ENCODE peak calls at places on chromosomes 2 and 18, in ten cellular contexts. W is HCT116, H is SK-N-SH, N is K562, P is spleen, G is transverse colon, R is breast epithelium, T is sigmoid colon, F is prostate gland, K is HepG2. X is an unnamed sample. For H3K9me3, the result is how much of the 10 kb centered on the place peaks cover.

GRCh38 chr18:22283397-22283796 is 114.0 kb downstream of the GATA6 start:
- DNase-seq in W (no peak), H (no peak), N (no peak), P (no peak), G (no peak), R (no peak), T (no peak), F (no peak), K (no peak), X (no peak)

GRCh38 chr2:37585982-37586621 is 85.3 kb downstream of the CDC42EP3 start:
- DNase-seq in W (peak), H (no peak), N (no peak), P (no peak), G (peak), R (peak), T (peak), F (peak), K (no peak), X (peak)

GRCh38 chr2:240418311-240418710 is 17.2 kb upstream of the GPC1 start:
- DNase-seq in W (no peak), H (no peak), N (no peak), P (no peak), G (no peak), R (no peak), T (peak), F (no peak), K (no peak), X (no peak)

GRCh38 chr2:219947575-219947974 is 320.1 kb downstream of the SLC4A3 start:
- DNase-seq in W (no peak), H (no peak), N (no peak), P (no peak), G (no peak), R (no peak), T (no peak), F (no peak), K (no peak), X (no peak)

GRCh38 chr2:40721595-40721994 is 269.7 kb upstream of the SLC8A1 start:
- DNase-seq in W (no peak), H (no peak), N (no peak), P (no peak), G (no peak), R (no peak), T (no peak), F (no peak), K (no peak), X (no peak)

GRCh38 chr2:64105676-64106461 is 38.4 kb downstream of the PELI1 start:
- DNase-seq in W (no peak), H (no peak), N (no peak), P (no peak), G (peak), R (no peak), T (no peak), F (no peak), K (peak), X (no peak)

GRCh38 chr2:240589850-240590525 is 3.5 kb downstream of the CAPN10 start:
- DNase-seq in W (no peak), H (no peak), N (no peak), P (peak), G (no peak), R (no peak), T (peak), F (no peak), K (no peak), X (no peak)

GRCh38 chr2:190791983-190792575 is 88.5 kb upstream of the GLS start:
- DNase-seq in W (no peak), H (no peak), N (no peak), P (no peak), G (no peak), R (no peak), T (no peak), F (no peak), K (no peak), X (no peak)

GRCh38 chr2:48043301-48043700 is 137.0 kb upstream of the FBXO11 start:
- DNase-seq in W (no peak), H (no peak), N (no peak), P (no peak), G (no peak), R (no peak), T (no peak), F (no peak), K (no peak), X (no peak)

GRCh38 chr2:107809835-107810234 is 16.9 kb upstream of the RGPD4 start:
- DNase-seq in W (no peak), H (no peak), N (no peak), P (no peak), G (no peak), R (no peak), T (no peak), F (no peak), K (no peak), X (no peak)

GRCh38 chr18:78789850-78790249 is 189.8 kb upstream of the SALL3 start:
- DNase-seq in W (no peak), H (no peak), N (no peak), P (peak), G (no peak), R (no peak), T (peak), F (no peak), K (no peak), X (no peak)
- H3K9me3 ChIP-seq in W (under half), H (under half), N (under half), P (under half), G (under half), R (under half), T (under half), F (under half), K (under half), X (under half)

GRCh38 chr2:17056236-17056635 is 390.6 kb upstream of the CYRIA start:
- DNase-seq in W (no peak), H (no peak), N (no peak), P (no peak), G (no peak), R (no peak), T (no peak), F (no peak), K (no peak), X (no peak)

GRCh38 chr2:17059452-17059851 is 393.8 kb upstream of the CYRIA start:
- DNase-seq in W (no peak), H (no peak), N (no peak), P (no peak), G (no peak), R (no peak), T (no peak), F (no peak), K (no peak), X (no peak)

GRCh38 chr2:17057109-17058017 is 391.7 kb upstream of the CYRIA start:
- DNase-seq in W (no peak), H (no peak), N (no peak), P (no peak), G (no peak), R (no peak), T (no peak), F (no peak), K (no peak), X (no peak)

DNA sequence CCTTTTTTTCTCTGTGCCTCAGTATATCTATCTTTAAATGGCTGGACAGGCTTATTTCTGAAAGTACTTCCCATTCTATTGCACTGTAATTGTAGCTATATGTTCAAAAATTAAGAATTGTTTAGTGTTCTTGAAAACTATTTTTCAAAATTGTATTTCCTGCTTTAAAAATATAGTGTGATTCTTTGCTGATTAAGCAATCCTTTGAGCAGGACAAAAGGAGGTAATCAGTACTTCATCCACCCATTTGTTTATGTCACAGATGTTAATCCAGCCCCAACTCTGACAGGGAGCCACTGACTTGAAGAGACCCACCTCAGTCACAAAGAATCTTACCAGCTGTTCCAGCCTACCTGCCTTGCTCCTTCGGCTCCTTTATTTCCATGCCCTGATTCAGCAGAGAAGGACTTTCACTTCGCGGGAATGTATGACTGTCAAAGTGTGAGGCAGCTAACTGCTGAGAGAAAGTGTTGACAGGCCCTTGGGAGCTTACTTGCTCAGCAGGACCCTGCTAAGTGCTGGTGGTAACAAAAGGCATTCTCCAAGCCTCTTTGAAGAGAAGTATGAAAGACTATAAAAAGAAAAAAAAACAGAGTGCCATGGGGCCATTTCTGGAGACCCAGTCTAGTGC is 393.3 kb upstream of the CYRIA start:
- DNase-seq in W (no peak), H (no peak), N (no peak), P (no peak), G (no peak), R (no peak), T (no peak), F (no peak), K (no peak), X (no peak)
- TF ChIP-seq POLR2AphosphoS5 in W (no peak), H (no peak), N (no peak), P (no peak), G (no peak), R (no peak), T (no peak), F (no peak), K (no peak), X (no peak)

DNA sequence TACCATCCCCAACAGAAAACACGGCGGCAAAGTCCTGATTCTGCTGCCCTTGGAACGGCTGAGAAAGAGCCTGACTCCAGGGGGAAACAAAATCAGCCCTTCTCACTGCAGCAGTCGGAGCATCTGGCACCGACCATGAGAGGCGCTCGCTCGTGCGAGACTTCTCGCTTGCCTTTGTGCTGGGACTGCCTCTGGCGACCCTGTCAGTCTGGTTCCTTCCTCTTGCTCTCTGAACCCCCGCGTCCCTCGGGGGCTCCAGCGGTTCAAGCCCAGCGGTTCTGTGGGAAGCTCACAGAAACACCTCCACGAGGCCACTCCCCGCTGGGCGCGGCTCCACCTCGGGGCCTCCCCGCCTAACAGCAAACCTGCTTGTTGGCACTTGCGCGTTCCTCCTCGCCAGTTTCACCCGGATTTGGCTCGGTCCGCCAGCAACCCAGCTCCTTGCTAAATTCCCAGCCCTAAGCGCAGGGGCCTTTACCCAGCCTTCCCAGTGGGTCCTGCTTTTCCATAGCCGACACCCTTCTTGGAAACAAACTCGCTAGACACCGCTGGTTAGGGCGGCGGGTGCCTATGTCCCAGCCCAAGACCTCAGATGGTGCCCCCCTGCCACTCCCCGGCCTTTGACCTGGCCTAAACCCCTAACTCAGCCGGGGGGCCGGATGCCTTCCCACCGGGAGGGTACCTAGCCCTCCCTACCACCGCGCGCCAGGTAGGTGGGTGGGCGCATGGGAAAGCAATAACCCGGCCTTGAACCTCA is 2.2 kb downstream of the RND3 start:
- DNase-seq in W (no peak), H (peak), N (no peak), P (peak), G (peak), R (peak), T (peak), F (peak), K (peak), X (peak)
- TF ChIP-seq CTCF in W (no peak), H (peak), N (no peak), P (no peak), G (peak), R (no peak), T (no peak), F (no peak), K (peak), X (peak)

DNA sequence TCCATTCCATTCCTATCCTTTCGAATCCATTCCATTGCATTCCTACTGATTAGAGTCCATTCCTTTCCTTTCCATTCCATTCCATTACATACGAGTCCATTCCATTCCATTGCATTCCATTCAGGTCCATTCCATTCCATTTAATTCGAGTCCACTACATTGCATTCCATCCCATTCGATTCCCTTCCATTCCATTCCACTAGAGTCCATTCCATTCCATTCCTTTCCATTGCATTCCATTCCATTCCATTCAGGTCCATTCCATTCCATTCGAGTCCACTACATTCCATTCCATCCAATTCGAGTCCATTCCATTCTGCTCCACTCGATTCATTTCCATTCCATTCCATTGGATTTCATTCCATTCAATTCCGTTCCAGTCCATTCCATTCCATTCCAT is 1133.6 kb downstream of the RPIA start:
- DNase-seq in W (no peak), H (no peak), N (no peak), P (no peak), G (no peak), R (no peak), T (no peak), F (no peak), K (no peak), X (no peak)
- H3K9me3 ChIP-seq in W (under half), H (under half), N (under half), P (under half), G (under half), R (half or more), T (under half), F (under half), K (under half), X (half or more)

GRCh38 chr18:46411191-46411590 is 245.8 kb downstream of the LOXHD1 start:
- DNase-seq in W (no peak), H (no peak), N (no peak), P (no peak), G (no peak), R (no peak), T (no peak), F (no peak), K (no peak), X (no peak)

GRCh38 chr18:46405832-46406538 is 251.0 kb downstream of the LOXHD1 start:
- DNase-seq in W (no peak), H (no peak), N (no peak), P (no peak), G (no peak), R (no peak), T (no peak), F (no peak), K (no peak), X (no peak)

GRCh38 chr18:46408334-46408987 is 248.6 kb downstream of the LOXHD1 start:
- DNase-seq in W (no peak), H (no peak), N (peak), P (no peak), G (no peak), R (no peak), T (no peak), F (no peak), K (peak), X (no peak)

GRCh38 chr18:46406539-46406932 is 250.5 kb downstream of the LOXHD1 start:
- DNase-seq in W (no peak), H (no peak), N (no peak), P (no peak), G (no peak), R (peak), T (no peak), F (no peak), K (no peak), X (no peak)

DNA sequence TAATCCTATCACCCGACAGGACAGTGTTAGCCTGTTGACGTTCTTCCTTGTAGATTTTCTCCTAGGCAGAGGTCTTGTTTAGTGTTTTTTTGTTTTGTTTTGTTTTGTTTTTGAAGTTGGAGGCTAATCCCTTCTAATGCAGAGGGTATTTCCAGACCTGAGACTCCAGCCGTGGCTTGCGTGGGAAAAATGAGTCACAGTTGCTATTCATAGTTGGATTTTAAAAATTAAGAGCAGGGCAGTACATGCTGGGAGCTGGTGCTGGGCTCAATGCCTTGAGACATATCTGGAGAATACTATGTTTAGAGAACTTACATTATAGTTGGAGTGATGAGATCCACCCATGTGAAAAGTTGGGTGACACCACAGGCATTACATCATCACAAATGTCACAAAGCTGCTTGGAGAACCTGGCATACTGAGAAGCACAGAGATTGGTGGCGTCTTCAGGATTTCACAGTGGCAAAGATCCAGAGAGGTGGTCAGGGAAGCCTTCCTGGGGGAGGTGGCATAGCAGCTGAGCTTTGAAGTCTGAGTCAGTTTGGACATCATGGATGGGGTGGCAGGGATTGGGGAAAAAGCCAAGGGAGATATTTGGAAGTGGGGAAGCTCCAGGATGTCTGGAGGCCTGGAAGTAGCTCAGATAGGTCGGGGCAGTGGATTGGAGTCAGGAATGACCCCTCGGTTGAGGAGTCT is 249.4 kb downstream of the LOXHD1 start:
- DNase-seq in W (no peak), H (no peak), N (no peak), P (no peak), G (no peak), R (no peak), T (peak), F (no peak), K (no peak), X (no peak)
- TF ChIP-seq POLR2AphosphoS5 in W (no peak), H (no peak), N (no peak), P (no peak), G (no peak), R (no peak), T (no peak), F (no peak), K (no peak), X (peak)

GRCh38 chr2:119293254-119293653 is 69.6 kb downstream of the STEAP3 start:
- DNase-seq in W (no peak), H (no peak), N (no peak), P (no peak), G (no peak), R (no peak), T (no peak), F (no peak), K (no peak), X (no peak)

GRCh38 chr2:119290859-119291587 is 67.4 kb downstream of the STEAP3 start:
- DNase-seq in W (peak), H (peak), N (peak), P (no peak), G (peak), R (peak), T (peak), F (peak), K (peak), X (peak)

GRCh38 chr2:119293900-119294299 is 70.3 kb downstream of the STEAP3 start:
- DNase-seq in W (no peak), H (no peak), N (no peak), P (no peak), G (no peak), R (no peak), T (no peak), F (no peak), K (no peak), X (no peak)

GRCh38 chr2:119291588-119292167 is 68.0 kb downstream of the STEAP3 start:
- DNase-seq in W (no peak), H (no peak), N (no peak), P (no peak), G (no peak), R (no peak), T (no peak), F (no peak), K (peak), X (no peak)

DNA sequence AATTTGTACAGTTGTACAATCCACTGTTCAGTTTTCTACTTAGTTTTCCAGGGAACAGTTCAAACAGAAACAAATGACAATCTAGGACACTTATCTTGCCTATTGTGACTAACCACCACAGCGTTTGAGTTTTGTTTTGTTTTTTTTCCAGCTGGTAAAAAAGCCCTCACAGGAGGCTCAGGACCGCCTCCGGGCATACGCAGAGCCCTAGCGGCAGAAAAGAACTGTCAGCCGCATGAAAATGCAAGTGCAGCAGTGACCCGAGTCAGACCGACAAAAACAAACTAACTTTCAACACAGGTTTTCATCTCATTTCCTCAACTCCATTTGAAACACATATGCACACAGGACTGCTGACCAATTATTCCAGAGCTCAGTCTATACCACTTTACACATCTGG is 68.6 kb downstream of the STEAP3 start:
- DNase-seq in W (no peak), H (no peak), N (no peak), P (no peak), G (no peak), R (no peak), T (no peak), F (no peak), K (peak), X (no peak)
- TF ChIP-seq CTCF in W (no peak), H (no peak), N (no peak), P (no peak), G (no peak), R (no peak), T (no peak), F (peak), K (peak), X (peak)

GRCh38 chr2:120654383-120655134 is 81.1 kb upstream of the GLI2 start:
- DNase-seq in W (no peak), H (no peak), N (no peak), P (no peak), G (no peak), R (no peak), T (no peak), F (no peak), K (no peak), X (no peak)

GRCh38 chr2:120658285-120659158 is 77.1 kb upstream of the GLI2 start:
- DNase-seq in W (no peak), H (no peak), N (no peak), P (no peak), G (no peak), R (no peak), T (peak), F (no peak), K (no peak), X (peak)

GRCh38 chr2:120653871-120654270 is 81.8 kb upstream of the GLI2 start:
- DNase-seq in W (no peak), H (no peak), N (no peak), P (no peak), G (no peak), R (no peak), T (no peak), F (no peak), K (no peak), X (no peak)

GRCh38 chr2:120659275-120659952 is 76.3 kb upstream of the GLI2 start:
- DNase-seq in W (no peak), H (no peak), N (no peak), P (no peak), G (no peak), R (no peak), T (no peak), F (no peak), K (no peak), X (no peak)

GRCh38 chr2:120656273-120656960 is 79.3 kb upstream of the GLI2 start:
- DNase-seq in W (no peak), H (no peak), N (no peak), P (no peak), G (no peak), R (no peak), T (no peak), F (no peak), K (no peak), X (no peak)
- H3K9me3 ChIP-seq in W (under half), H (under half), N (under half), P (under half), G (under half), R (under half), T (under half), F (under half), K (under half), X (under half)